ENCODE peak calls at places on chromosomes 16 and 17, in nine cellular contexts. X is HepG2; W is left lung; E is fibroblast of lung; V is mucosa of descending colon; B is GM23248; H is esophagus squamous epithelium; L is PC-9; S is CD4-positive, CD25-positive, alpha-beta regulatory T cell. T is an unnamed sample. For H3K9me3, the result is how much of the 10 kb centered on the place peaks cover.

GRCh38 chr16:75537795-75538194 is 1.9 kb upstream of the CHST5 start:
- DNase-seq in X (no peak), W (no peak), E (no peak), V (no peak), B (no peak), H (no peak), L (no peak), S (no peak), T (peak)

GRCh38 chr16:53892155-53892554 is 188.2 kb downstream of the FTO start:
- DNase-seq in X (peak), W (no peak), E (peak), V (no peak), B (peak), H (no peak), L (peak), S (peak), T (peak)

GRCh38 chr16:9595393-9595792 is 503.9 kb downstream of the HAPSTR1 start:
- DNase-seq in X (no peak), W (no peak), E (no peak), V (no peak), B (no peak), H (no peak), L (no peak), S (no peak), T (no peak)

GRCh38 chr17:59372138-59372751 is 40.8 kb downstream of the YPEL2 start:
- DNase-seq in X (no peak), W (no peak), E (peak), V (no peak), B (peak), H (no peak), L (peak), S (no peak), T (peak)

GRCh38 chr17:64788286-64789060 is 126.4 kb upstream of the SMURF2 start:
- DNase-seq in X (no peak), W (no peak), E (no peak), V (no peak), B (no peak), H (no peak), L (no peak), S (no peak), T (no peak)

GRCh38 chr16:81476732-81477131 is 32.1 kb downstream of the CMIP start:
- DNase-seq in X (no peak), W (no peak), E (no peak), V (no peak), B (no peak), H (no peak), L (no peak), S (no peak), T (no peak)

GRCh38 chr17:55601874-55602364 is 90.7 kb upstream of the SMIM36 start:
- DNase-seq in X (peak), W (no peak), E (peak), V (no peak), B (peak), H (no peak), L (no peak), S (peak), T (peak)

GRCh38 chr17:5500804-5501391 is 14.5 kb downstream of the MIS12 start:
- DNase-seq in X (peak), W (peak), E (peak), V (peak), B (peak), H (no peak), L (peak), S (peak), T (peak)

GRCh38 chr16:10156111-10156510 is 26.1 kb downstream of the GRIN2A start:
- DNase-seq in X (no peak), W (no peak), E (no peak), V (no peak), B (no peak), H (no peak), L (no peak), S (no peak), T (no peak)

GRCh38 chr16:89359296-89360147 is 130.8 kb downstream of the ANKRD11 start:
- DNase-seq in X (no peak), W (no peak), E (no peak), V (no peak), B (peak), H (no peak), L (no peak), S (no peak), T (no peak)

GRCh38 chr16:55868980-55869379 is 6.2 kb downstream of the CES5A start:
- DNase-seq in X (no peak), W (no peak), E (no peak), V (no peak), B (no peak), H (no peak), L (no peak), S (no peak), T (no peak)

GRCh38 chr16:68825427-68825826 is 17.9 kb upstream of the TANGO6 start:
- DNase-seq in X (peak), W (no peak), E (no peak), V (no peak), B (no peak), H (no peak), L (no peak), S (no peak), T (peak)

GRCh38 chr17:14604920-14605599 is 304.2 kb downstream of the HS3ST3B1 start:
- DNase-seq in X (no peak), W (no peak), E (no peak), V (no peak), B (no peak), H (peak), L (no peak), S (no peak), T (peak)

GRCh38 chr16:27430512-27430911 is 28.5 kb downstream of the IL21R start:
- DNase-seq in X (no peak), W (no peak), E (no peak), V (no peak), B (no peak), H (no peak), L (no peak), S (no peak), T (no peak)

GRCh38 chr17:29594441-29595090 is 1.6 kb downstream of the ANKRD13B start:
- DNase-seq in X (no peak), W (no peak), E (no peak), V (peak), B (no peak), H (no peak), L (no peak), S (no peak), T (no peak)

GRCh38 chr17:62652251-62653001 is 25.0 kb downstream of the MRC2 start:
- DNase-seq in X (no peak), W (peak), E (peak), V (peak), B (peak), H (no peak), L (peak), S (peak), T (peak)

GRCh38 chr17:82881900-82882714 is 42.3 kb upstream of the ZNF750 start:
- DNase-seq in X (peak), W (peak), E (peak), V (peak), B (no peak), H (no peak), L (no peak), S (no peak), T (peak)

GRCh38 chr17:15194859-15195277 is 70.3 kb downstream of the PMP22 start:
- DNase-seq in X (no peak), W (no peak), E (no peak), V (no peak), B (no peak), H (no peak), L (no peak), S (no peak), T (no peak)

GRCh38 chr17:58172369-58173071 is 5.7 kb downstream of the OR4D2 start:
- DNase-seq in X (peak), W (no peak), E (peak), V (no peak), B (peak), H (no peak), L (no peak), S (peak), T (peak)

GRCh38 chr17:79325707-79326106 is 251.1 kb downstream of the ENGASE start:
- DNase-seq in X (no peak), W (no peak), E (no peak), V (no peak), B (peak), H (no peak), L (no peak), S (no peak), T (no peak)

GRCh38 chr17:59754547-59754946 is 47.1 kb downstream of the VMP1 start:
- DNase-seq in X (peak), W (no peak), E (peak), V (no peak), B (peak), H (no peak), L (peak), S (peak), T (no peak)

GRCh38 chr17:77666881-77667395 is 291.6 kb upstream of the TNRC6C start:
- DNase-seq in X (no peak), W (no peak), E (no peak), V (peak), B (no peak), H (no peak), L (no peak), S (peak), T (peak)

GRCh38 chr16:8655184-8655717 is 19.2 kb upstream of the ABAT start:
- DNase-seq in X (peak), W (no peak), E (peak), V (no peak), B (peak), H (no peak), L (no peak), S (peak), T (peak)

GRCh38 chr16:78177927-78178326 is 78.5 kb downstream of the WWOX start:
- DNase-seq in X (peak), W (no peak), E (no peak), V (no peak), B (no peak), H (no peak), L (no peak), S (no peak), T (peak)

GRCh38 chr17:78438694-78439325 is 60.4 kb downstream of the PGS1 start:
- DNase-seq in X (no peak), W (peak), E (no peak), V (no peak), B (peak), H (no peak), L (no peak), S (no peak), T (no peak)

GRCh38 chr17:45580914-45581313 is 90.4 kb upstream of the PLEKHM1 start:
- DNase-seq in X (no peak), W (no peak), E (no peak), V (no peak), B (no peak), H (no peak), L (no peak), S (peak), T (no peak)

GRCh38 chr17:76946772-76947135 is 78.5 kb downstream of the MGAT5B start:
- DNase-seq in X (no peak), W (peak), E (no peak), V (no peak), B (no peak), H (no peak), L (no peak), S (no peak), T (no peak)

GRCh38 chr16:30948956-30949654 is at the start of gene ORAI3:
- DNase-seq in X (no peak), W (peak), E (peak), V (peak), B (peak), H (peak), L (peak), S (peak), T (peak)

GRCh38 chr16:84810518-84811273 is 9.1 kb upstream of the CRISPLD2 start:
- DNase-seq in X (no peak), W (no peak), E (peak), V (peak), B (peak), H (no peak), L (no peak), S (peak), T (no peak)

GRCh38 chr17:60421273-60422161 is 772 bp upstream of the CHCT1 start:
- DNase-seq in X (peak), W (peak), E (peak), V (peak), B (peak), H (no peak), L (peak), S (peak), T (peak)

GRCh38 chr16:2086812-2087425 is 39.1 kb downstream of the TSC2 start:
- DNase-seq in X (no peak), W (no peak), E (no peak), V (no peak), B (no peak), H (no peak), L (no peak), S (no peak), T (no peak)
- H3K9me3 ChIP-seq in X (under half), W (under half), E (under half), V (under half), B (under half), H (under half), L (under half), S (under half), T (under half)

GRCh38 chr16:11481987-11482386 is 104.7 kb downstream of the LITAF start:
- DNase-seq in X (no peak), W (no peak), E (peak), V (no peak), B (peak), H (no peak), L (no peak), S (no peak), T (no peak)
- H3K9me3 ChIP-seq in X (under half), W (under half), E (under half), V (under half), B (under half), H (under half), L (under half), S (under half), T (under half)

GRCh38 chr16:853981-854807 is 53.7 kb upstream of the GNG13 start:
- DNase-seq in X (no peak), W (peak), E (no peak), V (no peak), B (no peak), H (no peak), L (no peak), S (no peak), T (no peak)
- H3K9me3 ChIP-seq in X (under half), W (under half), E (under half), V (under half), B (under half), H (under half), L (under half), S (under half), T (under half)

DNA sequence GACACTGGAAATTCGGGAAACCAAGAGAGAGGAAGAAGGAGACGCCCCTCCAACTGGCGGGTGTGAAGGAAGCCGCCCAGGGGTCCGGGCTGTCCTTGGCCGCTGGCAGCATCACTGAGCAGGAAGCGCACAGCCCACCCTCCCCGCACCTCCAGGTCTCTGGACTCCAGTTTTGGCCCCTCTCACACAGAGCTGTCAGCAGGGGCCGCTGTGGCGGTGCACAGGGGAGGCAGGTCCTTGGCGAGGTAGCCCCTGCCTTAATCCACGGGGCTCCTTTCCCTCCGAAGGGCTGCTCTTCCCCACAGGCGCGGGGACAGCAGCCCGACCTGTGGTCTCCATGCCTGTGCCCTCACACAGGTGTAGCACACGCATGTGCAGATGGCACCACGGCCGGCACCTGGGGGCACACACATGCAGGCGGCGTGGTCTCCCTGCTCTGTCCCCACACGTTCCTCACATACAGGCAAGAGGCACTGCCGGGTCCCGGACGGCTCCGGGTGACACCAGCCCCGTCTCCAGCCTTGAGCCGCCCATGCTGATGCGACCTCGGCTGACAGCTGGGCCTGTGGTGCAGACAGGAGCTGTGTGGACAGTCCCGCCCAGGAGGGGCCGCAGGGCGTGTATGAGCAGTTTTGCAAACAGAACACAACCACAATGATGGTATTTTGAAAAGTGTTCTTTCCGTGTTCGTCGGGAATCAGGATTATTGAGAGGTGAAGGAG is 26.6 kb upstream of the CHMP6 start:
- DNase-seq in X (no peak), W (peak), E (no peak), V (no peak), B (no peak), H (no peak), L (no peak), S (no peak), T (no peak)
- H3K9me3 ChIP-seq in X (under half), W (under half), E (under half), V (under half), B (under half), H (under half), L (under half), S (under half), T (under half)

GRCh38 chr17:21686165-21687015 is 5.9 kb upstream of the KCNJ18 start:
- DNase-seq in X (no peak), W (peak), E (no peak), V (no peak), B (peak), H (no peak), L (no peak), S (no peak), T (no peak)
- H3K9me3 ChIP-seq in X (under half), W (under half), E (under half), V (under half), B (under half), H (under half), L (under half), S (under half), T (under half)

DNA sequence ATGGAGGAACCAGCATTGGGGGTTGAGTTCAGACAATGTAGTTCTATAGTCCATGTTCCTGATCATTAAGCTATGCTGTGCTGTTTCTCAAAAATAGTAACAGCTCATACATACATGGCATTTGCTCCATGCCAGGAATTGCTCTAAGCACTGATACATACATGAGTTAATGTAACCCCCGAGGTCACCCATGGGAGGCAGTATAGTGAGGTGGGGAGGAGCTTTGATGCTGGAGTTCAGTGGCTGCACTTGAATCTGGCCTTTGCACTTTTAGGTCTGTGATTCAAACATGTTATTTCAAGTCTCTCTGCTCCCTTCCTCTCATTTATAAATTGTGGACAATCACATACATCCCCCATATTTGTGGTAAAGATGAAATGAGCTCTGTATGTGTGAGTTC is 223.1 kb upstream of the WSB1 start:
- DNase-seq in X (no peak), W (no peak), E (no peak), V (no peak), B (no peak), H (no peak), L (no peak), S (no peak), T (no peak)
- H3K9me3 ChIP-seq in X (under half), W (under half), E (under half), V (under half), B (under half), H (under half), L (under half), S (under half), T (under half)

GRCh38 chr17:22669721-22670120 is 977.4 kb downstream of the KCNJ18 start:
- DNase-seq in X (no peak), W (no peak), E (no peak), V (no peak), B (peak), H (no peak), L (no peak), S (no peak), T (no peak)

GRCh38 chr17:22671110-22671509 is 978.8 kb downstream of the KCNJ18 start:
- DNase-seq in X (no peak), W (peak), E (no peak), V (no peak), B (no peak), H (no peak), L (no peak), S (no peak), T (no peak)
- H3K9me3 ChIP-seq in X (half or more), W (under half), E (under half), V (half or more), B (under half), H (under half), L (under half), S (under half), T (under half)

GRCh38 chr16:35746963-35747657 is 2287.7 kb downstream of the TP53TG3F start:
- DNase-seq in X (no peak), W (peak), E (no peak), V (no peak), B (no peak), H (no peak), L (no peak), S (no peak), T (no peak)
- H3K9me3 ChIP-seq in X (half or more), W (half or more), E (under half), V (half or more), B (under half), H (under half), L (under half), S (half or more), T (under half)

GRCh38 chr17:19445105-19445504 is 34.1 kb downstream of the RNF112 start:
- DNase-seq in X (no peak), W (no peak), E (no peak), V (no peak), B (no peak), H (no peak), L (no peak), S (no peak), T (no peak)

GRCh38 chr17:19447085-19447583 is 36.1 kb downstream of the RNF112 start:
- DNase-seq in X (peak), W (no peak), E (peak), V (no peak), B (peak), H (no peak), L (peak), S (peak), T (peak)

GRCh38 chr17:19453296-19453695 is 42.3 kb downstream of the RNF112 start:
- DNase-seq in X (no peak), W (no peak), E (no peak), V (no peak), B (no peak), H (no peak), L (no peak), S (no peak), T (no peak)

GRCh38 chr17:19443148-19443547 is 32.1 kb downstream of the RNF112 start:
- DNase-seq in X (no peak), W (no peak), E (no peak), V (no peak), B (no peak), H (no peak), L (no peak), S (no peak), T (no peak)

DNA sequence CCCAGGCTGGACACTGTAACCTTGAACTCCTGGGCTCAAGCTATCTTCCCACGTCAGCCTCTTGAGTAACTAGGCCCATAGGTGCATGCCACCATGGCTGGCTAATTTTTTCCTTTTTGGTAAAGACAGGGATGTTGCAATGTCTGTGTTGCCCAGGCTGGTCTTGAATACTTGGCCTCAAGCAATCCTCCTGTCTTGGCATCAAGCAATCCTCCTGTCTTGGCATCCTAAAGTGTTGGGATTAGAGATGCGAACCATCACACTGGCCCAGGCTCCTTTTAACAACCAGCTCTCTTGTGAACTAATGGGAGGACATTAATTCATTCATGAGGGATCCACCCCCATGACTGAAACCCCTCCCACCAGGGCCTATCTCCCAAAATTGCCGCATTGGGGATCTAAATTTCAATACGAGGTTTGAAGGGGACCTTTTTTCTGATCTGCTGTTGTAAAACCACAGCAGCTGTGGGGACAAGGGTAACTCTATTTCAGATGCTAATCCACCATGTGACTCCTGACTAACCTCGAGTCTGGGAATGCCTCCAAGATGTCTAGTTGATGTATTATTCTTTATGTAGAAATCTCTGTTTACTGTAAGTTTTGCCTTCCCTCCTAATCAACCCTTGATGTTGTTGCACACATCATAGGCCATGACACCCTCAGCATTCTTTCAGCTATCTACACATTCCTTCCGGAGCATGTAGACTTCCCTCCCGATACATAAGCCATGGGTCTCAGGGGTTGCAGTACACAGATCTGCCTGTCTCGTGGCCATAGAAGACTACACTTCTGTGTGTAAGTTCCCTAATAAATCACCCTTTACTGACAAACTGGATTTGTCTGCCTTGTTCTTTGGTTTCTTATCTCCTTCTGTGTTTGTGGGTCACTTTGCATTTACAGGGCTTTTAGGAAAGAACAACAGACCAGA is 37.6 kb downstream of the RNF112 start:
- DNase-seq in X (peak), W (no peak), E (peak), V (no peak), B (peak), H (no peak), L (peak), S (no peak), T (no peak)
- H3K9me3 ChIP-seq in X (under half), W (under half), E (under half), V (under half), B (under half), H (under half), L (under half), S (under half), T (under half)

T was measured in small intestine.